ENCODE peak calls at places on chromosomes 16 and 17, in six cellular contexts. P, A, U, V, C and B are unnamed samples.

GRCh38 chr17:11598274-11599221 is at the start of gene DNAH9:
- DNase-seq in P (peak; percentile 94), A (peak; percentile 99), U (peak; percentile 77), V (peak; percentile 98), C (peak; percentile 99), B (peak; percentile 95)

GRCh38 chr17:14227052-14227451 is 9.6 kb downstream of the CDRT15 start:
- DNase-seq in P (no peak), A (no peak), U (no peak), V (no peak), C (no peak), B (no peak)

GRCh38 chr16:49854227-49855203 is 1.4 kb downstream of the ZNF423 start:
- DNase-seq in P (peak; percentile 60), A (peak; percentile 44), U (no peak), V (peak; percentile 60), C (no peak), B (peak; percentile 63)

GRCh38 chr17:82863941-82864720 is 24.3 kb upstream of the ZNF750 start:
- DNase-seq in P (no peak), A (no peak), U (peak; percentile 73), V (no peak), C (peak; percentile 57), B (no peak)

GRCh38 chr17:82858376-82859126 is 18.7 kb upstream of the ZNF750 start:
- DNase-seq in P (no peak), A (no peak), U (no peak), V (no peak), C (no peak), B (no peak)

GRCh38 chr17:45162022-45162687 is 480 bp downstream of the HEXIM2 start:
- DNase-seq in P (peak; percentile 25), A (peak; percentile 37), U (no peak), V (no peak), C (no peak), B (peak; percentile 58)

GRCh38 chr17:42679001-42679491 is 2.3 kb upstream of the PLEKHH3 start:
- DNase-seq in P (no peak), A (peak; percentile 73), U (peak; percentile 62), V (peak; percentile 75), C (peak; percentile 73), B (no peak)

GRCh38 chr17:33967608-33968349 is 287.3 kb upstream of the CCL2 start:
- DNase-seq in P (no peak), A (no peak), U (no peak), V (no peak), C (no peak), B (no peak)

GRCh38 chr16:68764866-68765265 is 27.8 kb downstream of the CDH1 start:
- DNase-seq in P (no peak), A (no peak), U (no peak), V (no peak), C (no peak), B (no peak)

GRCh38 chr16:68762996-68763756 is 26.1 kb downstream of the CDH1 start:
- DNase-seq in P (no peak), A (no peak), U (peak; percentile 16), V (no peak), C (no peak), B (no peak)

GRCh38 chr16:68770671-68771070 is 33.6 kb downstream of the CDH1 start:
- DNase-seq in P (no peak), A (no peak), U (peak; percentile 19), V (no peak), C (no peak), B (no peak)

GRCh38 chr16:68771922-68772681 is 35.0 kb downstream of the CDH1 start:
- DNase-seq in P (no peak), A (no peak), U (no peak), V (no peak), C (no peak), B (no peak)

GRCh38 chr16:68768170-68768569 is 31.1 kb downstream of the CDH1 start:
- DNase-seq in P (no peak), A (no peak), U (no peak), V (no peak), C (no peak), B (no peak)
- H3K27ac ChIP-seq in P (no peak overlapping the region), A (peak overlapping the region; percentile 16), U (no peak overlapping the region), V (no peak overlapping the region), C (no peak overlapping the region), B (no peak overlapping the region)

GRCh38 chr16:85761866-85762265 is 11.0 kb upstream of the C16orf74 start:
- DNase-seq in P (no peak), A (no peak), U (no peak), V (no peak), C (no peak), B (no peak)
- H3K4me3 ChIP-seq in P (no peak overlapping the region), A (no peak overlapping the region), U (no peak overlapping the region), V (no peak overlapping the region), C (no peak overlapping the region), B (no peak overlapping the region)

GRCh38 chr16:7183768-7184167 is 148.9 kb upstream of the RBFOX1 start:
- DNase-seq in P (no peak), A (no peak), U (no peak), V (no peak), C (no peak), B (no peak)

GRCh38 chr16:7182510-7183109 is 150.0 kb upstream of the RBFOX1 start:
- DNase-seq in P (no peak), A (no peak), U (no peak), V (no peak), C (no peak), B (no peak)

GRCh38 chr16:7185179-7185578 is 147.5 kb upstream of the RBFOX1 start:
- DNase-seq in P (no peak), A (no peak), U (no peak), V (no peak), C (no peak), B (no peak)

DNA sequence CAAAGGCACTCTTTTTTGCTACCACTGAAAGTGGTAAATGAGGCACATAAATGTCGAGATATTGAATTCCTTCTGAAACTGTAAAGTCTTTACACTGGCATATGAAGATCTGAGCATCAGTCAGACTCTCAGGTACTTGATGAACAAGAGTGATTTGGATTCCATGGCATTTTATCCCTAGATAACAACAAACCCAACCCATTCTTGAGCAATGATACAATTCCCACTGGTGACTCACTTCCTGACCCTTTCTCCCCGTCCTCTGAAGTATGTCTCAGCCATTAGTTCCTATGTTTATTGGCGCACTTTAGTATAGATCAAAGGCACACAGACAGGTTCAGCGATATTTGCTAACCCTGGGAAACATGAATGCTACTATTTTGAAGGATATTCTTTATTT is 147.0 kb upstream of the RBFOX1 start:
- DNase-seq in P (no peak), A (no peak), U (no peak), V (no peak), C (no peak), B (no peak)
- TF ChIP-seq CTCF in P (no peak), A (no peak), U (no peak), V (no peak), C (no peak), B (no peak)

DNA sequence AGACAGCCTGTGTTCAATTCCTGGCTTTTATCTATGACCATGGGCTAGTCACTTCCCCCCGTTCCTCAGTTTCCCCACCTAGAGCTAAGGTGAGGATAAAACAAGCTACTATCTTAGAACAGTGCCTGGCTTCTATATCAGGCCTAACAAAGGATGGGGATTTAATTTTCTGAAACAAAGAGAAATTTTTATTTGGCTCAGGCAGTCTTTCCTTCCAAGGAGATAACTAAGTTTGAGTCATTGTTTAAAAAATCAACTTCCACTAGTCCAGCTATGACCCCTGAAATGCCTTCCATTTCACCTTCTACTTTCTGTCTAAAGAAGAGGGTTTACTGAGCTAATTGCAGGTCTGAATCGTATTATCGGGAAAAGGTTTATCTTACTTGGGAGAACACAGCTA is 99.0 kb downstream of the CMIP start:
- DNase-seq in P (no peak), A (no peak), U (no peak), V (no peak), C (no peak), B (no peak)
- H3K27ac ChIP-seq in P (no peak overlapping the region), A (no peak overlapping the region), U (no peak overlapping the region), V (no peak overlapping the region), C (no peak overlapping the region), B (no peak overlapping the region)

DNA sequence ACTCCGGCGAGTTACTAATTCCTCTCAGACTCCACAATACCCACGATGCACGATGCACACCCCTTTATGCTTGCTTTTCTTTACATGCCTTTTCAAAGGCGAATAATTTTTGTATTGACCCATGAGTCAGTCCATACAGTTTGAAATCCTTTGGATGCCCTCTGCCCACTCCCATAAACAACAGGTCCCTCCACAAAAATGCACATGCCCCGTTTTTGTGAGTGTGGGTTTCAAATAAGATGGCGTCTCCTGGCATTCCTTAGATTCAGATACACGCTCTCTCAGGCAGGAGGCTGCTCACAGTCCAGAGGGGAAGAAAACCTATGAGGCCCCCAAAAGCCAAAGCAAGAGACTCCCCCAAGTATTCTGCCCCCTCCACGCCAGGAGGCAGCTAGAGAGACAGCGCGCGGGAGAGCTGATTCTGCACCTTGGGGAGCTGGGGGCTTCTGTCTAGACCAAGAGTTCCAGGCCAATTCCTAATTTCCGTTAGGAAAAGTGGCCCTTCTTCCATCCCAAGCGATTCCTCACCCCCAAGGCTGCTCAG is 19.6 kb upstream of the HOXB9 start:
- DNase-seq in P (no peak), A (no peak), U (no peak), V (peak; percentile 32), C (no peak), B (no peak)
- H3K4me3 ChIP-seq in P (no peak overlapping the region), A (no peak overlapping the region), U (no peak overlapping the region), V (peak overlapping the region; percentile 50), C (no peak overlapping the region), B (no peak overlapping the region)

DNA sequence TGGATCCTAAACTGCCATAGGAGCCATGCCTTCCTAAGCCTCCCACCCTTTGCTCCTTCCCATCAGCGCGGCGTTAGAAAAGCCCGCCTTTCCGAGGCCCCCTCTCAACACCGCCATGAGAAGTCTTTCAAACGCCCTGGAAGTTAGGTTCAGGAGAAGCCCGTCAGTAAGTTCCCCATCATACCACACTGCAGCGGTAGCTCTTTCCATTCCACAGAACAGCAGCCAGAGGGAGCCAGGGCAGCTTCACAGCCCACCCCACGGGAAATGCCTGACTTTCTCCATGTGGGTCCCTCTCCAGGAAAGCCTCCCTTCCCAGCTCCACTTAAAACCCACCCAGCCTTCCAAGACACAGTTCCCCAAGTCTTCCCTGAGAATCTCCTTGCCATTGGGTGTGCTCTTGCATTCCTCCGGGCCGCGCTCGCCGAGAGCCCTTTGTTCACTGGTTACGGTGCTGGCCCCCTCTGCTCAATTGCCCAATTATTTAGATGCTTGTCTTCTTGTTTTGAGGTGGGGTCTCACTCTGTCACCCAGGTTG is 28.7 kb downstream of the KIAA0513 start:
- DNase-seq in P (no peak), A (no peak), U (peak; percentile 48), V (no peak), C (peak; percentile 43), B (no peak)
- TF ChIP-seq CTCF in P (peak; percentile 36), A (no peak), U (peak; percentile 58), V (peak; percentile 15), C (peak; percentile 46), B (no peak)

DNA sequence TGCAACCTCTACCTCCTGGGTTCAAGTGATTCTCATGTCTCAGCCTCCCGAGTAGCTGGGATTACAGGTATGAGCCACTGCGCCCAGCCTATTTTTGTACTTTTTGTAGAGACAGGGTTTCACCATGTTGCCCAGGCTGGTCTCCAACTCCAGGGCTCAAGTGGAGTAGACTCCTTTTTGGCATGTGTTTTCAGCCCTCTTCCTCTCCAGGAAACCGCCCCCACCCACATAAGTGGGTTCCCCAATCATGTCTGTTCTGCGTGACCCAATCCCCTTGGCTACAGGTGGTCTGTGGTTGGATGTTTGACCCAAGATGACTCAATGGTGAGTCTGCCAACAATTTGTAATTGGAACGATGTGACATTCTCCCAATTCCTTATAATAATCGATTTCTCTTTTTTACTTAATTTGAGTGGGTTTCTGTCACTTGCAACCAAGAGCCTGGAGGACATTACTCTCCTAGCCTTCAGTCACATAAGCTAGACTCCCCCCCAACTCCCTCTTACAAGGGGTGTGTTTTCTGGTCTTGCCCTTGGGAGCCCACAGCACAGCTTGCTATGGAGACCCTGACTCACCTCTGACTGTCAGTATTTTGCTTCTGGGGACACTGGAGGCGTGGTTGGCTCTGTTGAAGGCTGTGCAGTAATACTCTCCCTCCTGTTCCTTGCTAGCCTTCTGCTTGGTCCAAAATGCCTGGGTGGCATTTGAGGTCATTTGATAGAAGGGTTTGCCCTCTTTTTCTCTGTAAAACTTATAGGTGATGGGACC is 34.9 kb downstream of the PECAM1 start:
- DNase-seq in P (no peak), A (no peak), U (peak; percentile 42), V (no peak), C (no peak), B (peak; percentile 54)
- H3K27ac ChIP-seq in P (peak overlapping the region; percentile 12), A (no peak overlapping the region), U (no peak overlapping the region), V (no peak overlapping the region), C (peak overlapping the region; percentile 31), B (peak overlapping the region; percentile 16)